ENCODE peak calls at places on chromosomes 2 and 18, in four cellular contexts. P is right lobe of liver, A is A549, W is ovary. F is an unnamed sample.
A peak's percentile ranks its signal among the peaks of the same experiment; 100 is the strongest.

GRCh38 chr2:227228061-227228667 is 63.7 kb downstream of the COL4A3 start:
- DNase-seq in A (peak; percentile 71), W (no peak), P (no peak), F (no peak)

GRCh38 chr2:102141915-102142828 is at the start of gene IL1R1:
- DNase-seq in A (peak; percentile 59), P (peak; percentile 91), W (peak; percentile 84), F (peak; percentile 30)

GRCh38 chr18:14925281-14925709 is 177.3 kb downstream of the ANKRD30B start:
- DNase-seq in P (no peak), W (no peak), A (no peak), F (no peak)

GRCh38 chr2:96867756-96868554 is 1.9 kb downstream of the SEMA4C start:
- DNase-seq in P (no peak), A (no peak), W (no peak), F (no peak)

GRCh38 chr2:234592541-234592940 is 95.7 kb upstream of the ARL4C start:
- DNase-seq in P (no peak), A (no peak), W (no peak), F (no peak)

GRCh38 chr18:22378672-22379282 is 38.9 kb downstream of the CTAGE1 start:
- DNase-seq in W (no peak), P (peak; percentile 60), A (peak; percentile 56), F (peak; percentile 15)

GRCh38 chr2:99775585-99775984 is 285.8 kb upstream of the REV1 start:
- DNase-seq in P (no peak), W (no peak), A (no peak), F (peak; percentile 26)

GRCh38 chr2:96374211-96374951 is 38.8 kb downstream of the NCAPH start:
- DNase-seq in P (no peak), A (no peak), W (no peak), F (no peak)

GRCh38 chr2:37768491-37768925 is 97.1 kb upstream of the CDC42EP3 start:
- DNase-seq in A (peak; percentile 87), W (no peak), P (no peak), F (peak; percentile 50)

GRCh38 chr2:127196998-127197397 is 23.1 kb downstream of the CYP27C1 start:
- DNase-seq in A (peak; percentile 46), P (no peak), W (no peak), F (no peak)

GRCh38 chr2:42493885-42494433 is at the start of gene KCNG3:
- DNase-seq in A (peak; percentile 72), W (peak; percentile 84), P (peak; percentile 63), F (peak; percentile 63)

GRCh38 chr2:175366814-175367213 is 185.3 kb upstream of the ATP5MC3 start:
- DNase-seq in A (peak; percentile 47), P (no peak), W (no peak), F (peak; percentile 6)

GRCh38 chr2:209334188-209335017 is 89.4 kb upstream of the MAP2 start:
- DNase-seq in W (peak; percentile 35), P (no peak), A (peak; percentile 62), F (peak; percentile 9)

GRCh38 chr2:118177932-118178331 is 89.7 kb downstream of the INSIG2 start:
- DNase-seq in W (no peak), P (no peak), A (no peak), F (peak; percentile 56)

GRCh38 chr2:79235135-79235534 is 75.6 kb upstream of the REG3A start:
- DNase-seq in A (no peak), W (no peak), P (no peak), F (no peak)

GRCh38 chr2:107393516-107393915 is 433.2 kb upstream of the RGPD4 start:
- DNase-seq in W (no peak), A (no peak), P (no peak), F (no peak)

GRCh38 chr2:15728247-15728721 is 136.6 kb downstream of the DDX1 start:
- DNase-seq in A (no peak), P (no peak), W (no peak), F (no peak)

GRCh38 chr2:214382229-214382628 is 28.6 kb upstream of the VWC2L start:
- DNase-seq in A (no peak), W (no peak), P (no peak), F (no peak)

GRCh38 chr2:8380026-8380425 is 301.8 kb upstream of the ID2 start:
- DNase-seq in A (no peak), P (no peak), W (no peak), F (no peak)

GRCh38 chr2:1744446-1745170 is at the start of gene PXDN:
- DNase-seq in P (no peak), A (no peak), W (peak; percentile 77), F (no peak)
- TF ChIP-seq POLR2A in P (peak; percentile 44), A (no peak), W (peak; percentile 32), F (no peak)

DNA sequence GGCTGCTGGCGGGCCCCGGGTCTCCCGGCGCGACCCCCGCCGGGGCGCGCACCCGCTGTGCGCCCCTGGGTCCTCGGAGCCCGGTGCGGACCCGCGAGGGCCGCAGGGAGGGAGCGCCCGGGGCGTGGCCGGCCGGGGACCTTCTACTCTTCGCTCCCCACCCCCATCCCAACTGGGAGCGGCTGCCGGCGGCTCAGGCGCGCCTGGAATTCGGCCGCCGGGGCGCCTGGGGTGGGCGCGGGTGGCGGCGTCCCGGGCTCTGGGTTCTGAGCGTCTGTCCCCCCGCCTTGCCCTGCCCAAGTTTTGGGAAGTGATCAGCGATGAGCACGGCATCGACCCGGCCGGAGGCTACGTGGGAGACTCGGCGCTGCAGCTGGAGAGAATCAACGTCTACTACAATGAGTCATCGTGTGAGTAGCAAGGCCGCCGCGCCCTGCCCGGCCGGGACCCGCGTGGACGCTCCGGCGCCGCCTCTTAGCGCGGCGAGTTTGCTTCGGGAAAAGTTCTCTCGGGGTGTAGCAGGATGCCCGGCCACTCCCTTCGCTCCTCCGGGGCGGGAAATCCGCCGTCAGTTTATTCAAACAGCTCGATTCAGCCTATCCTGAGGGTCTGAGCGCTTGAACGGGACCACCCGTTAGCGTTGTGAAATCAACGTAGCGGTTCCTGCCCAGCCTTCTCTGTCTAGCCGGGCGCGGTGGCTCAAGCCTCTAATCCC is 502 bp downstream of the TUBB6 start:
- DNase-seq in W (peak; percentile 89), P (no peak), A (peak; percentile 75), F (peak; percentile 74)
- TF ChIP-seq POLR2A in W (peak; percentile 70), P (peak; percentile 34), A (no peak), F (peak; percentile 77)

DNA sequence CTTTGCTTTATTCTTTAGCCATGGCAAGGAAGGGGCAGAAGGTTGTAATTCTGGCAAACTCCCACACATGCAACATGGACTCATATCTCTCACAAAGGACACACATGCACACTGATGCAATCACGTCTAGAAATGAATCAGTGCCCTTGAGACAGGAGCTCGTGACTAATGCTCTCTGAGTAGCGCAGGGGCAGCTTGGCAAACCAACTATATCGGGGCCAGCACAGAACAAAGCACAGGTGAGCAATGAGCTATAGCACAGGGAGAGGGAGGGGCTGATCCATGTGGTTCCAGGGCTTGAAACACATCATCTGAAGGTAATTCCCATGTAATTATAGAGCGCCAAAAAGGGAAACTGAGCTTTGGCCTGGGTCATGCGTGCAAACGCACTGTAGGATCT is 165.2 kb upstream of the KLF7 start:
- DNase-seq in P (no peak), W (no peak), A (peak; percentile 89), F (peak; percentile 26)
- TF ChIP-seq POLR2A in P (no peak), W (no peak), A (no peak), F (no peak)

GRCh38 chr18:23484783-23485182 is 18.5 kb upstream of the RMC1 start:
- DNase-seq in P (no peak), A (no peak), W (no peak), F (no peak)

GRCh38 chr18:23485386-23485785 is 17.9 kb upstream of the RMC1 start:
- DNase-seq in W (no peak), P (no peak), A (no peak), F (no peak)

GRCh38 chr18:23493654-23494053 is 9.7 kb upstream of the RMC1 start:
- DNase-seq in A (no peak), W (no peak), P (no peak), F (no peak)

DNA sequence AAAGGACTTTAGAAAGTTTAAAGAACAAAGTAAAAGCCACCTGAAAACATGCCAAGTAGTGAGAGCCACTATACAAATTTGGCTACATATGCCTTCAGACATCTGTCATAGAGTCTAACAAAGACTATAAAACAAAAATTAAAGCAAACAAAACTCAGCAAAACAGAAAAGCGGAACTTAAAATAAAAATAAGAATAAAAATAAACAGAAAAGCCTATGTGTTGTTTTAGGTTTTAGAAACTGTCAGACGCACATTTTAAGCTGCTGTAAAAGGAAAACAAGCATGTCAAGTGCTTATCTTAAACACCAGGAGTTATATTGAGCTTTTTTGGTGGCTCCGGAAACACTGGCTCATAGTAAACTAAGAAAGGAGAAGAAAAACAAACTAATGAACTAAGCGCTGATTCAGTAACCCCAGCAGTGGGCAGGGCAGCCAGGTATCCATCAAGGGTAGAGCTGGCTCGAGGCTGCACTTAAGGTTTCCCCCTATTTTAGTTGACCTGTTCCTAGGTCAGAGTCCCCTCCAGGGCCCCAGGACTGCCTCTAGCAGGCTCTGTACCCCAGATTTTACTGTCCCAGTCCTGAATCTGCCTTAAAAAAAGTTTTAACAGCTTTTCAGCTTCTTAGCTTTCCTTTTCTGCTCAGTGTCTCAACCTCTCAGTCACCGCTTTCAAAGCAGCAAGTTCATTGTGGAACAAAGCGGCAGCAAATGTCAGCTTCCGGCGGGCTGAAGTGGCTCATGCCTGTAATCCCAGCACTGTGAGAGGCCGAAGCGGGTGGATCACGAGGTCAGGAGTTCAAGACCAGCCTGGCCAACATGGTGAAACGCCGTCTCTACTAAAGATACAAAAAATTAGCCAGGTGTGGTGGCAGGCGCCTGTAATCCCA is 15.3 kb upstream of the RMC1 start:
- DNase-seq in W (no peak), P (no peak), A (no peak), F (no peak)
- TF ChIP-seq POLR2A in W (no peak), P (no peak), A (no peak), F (no peak)

F was measured in H54.